ENCODE peak calls at places on chromosomes 7 and 10, in nine cellular contexts. W is NCI-H1092 treated with DMSO at 0.1 percent for 48 hours, M is globus pallidus, V is activated T-cell treated with anti-CD3 and anti-CD28 coated beads for 4 hours, D is A549, N is Calu3, Q is left kidney, T is lung microvascular endothelial cell, B is astrocyte. Y is an unnamed sample.

GRCh38 chr10:13915710-13916109 is 328.9 kb downstream of the PRPF18 start:
- DNase-seq in D (no peak), N (peak; percentile 21), Q (no peak), W (no peak), B (no peak), M (peak; percentile 97), T (no peak), V (no peak), Y (no peak)

GRCh38 chr7:87091487-87092066 is 32.1 kb upstream of the ELAPOR2 start:
- DNase-seq in V (no peak), D (no peak), W (no peak), Q (no peak), T (no peak), M (no peak), N (no peak), B (no peak), Y (no peak)

GRCh38 chr10:35898722-35899485 is 256.8 kb upstream of the FZD8 start:
- DNase-seq in W (peak; percentile 31), B (no peak), M (no peak), V (no peak), T (no peak), N (no peak), D (no peak), Q (peak; percentile 40), Y (no peak)

GRCh38 chr7:111164442-111164841 is 73.5 kb downstream of the LRRN3 start:
- DNase-seq in T (no peak), B (no peak), D (no peak), Q (no peak), W (no peak), N (no peak), V (no peak), M (no peak), Y (no peak)

GRCh38 chr10:92816106-92816505 is 32.2 kb upstream of the EXOC6 start:
- DNase-seq in D (no peak), N (no peak), M (no peak), W (no peak), Q (peak; percentile 19), B (peak; percentile 64), T (peak; percentile 99), V (no peak), Y (no peak)

GRCh38 chr7:133207687-133208086 is 45.2 kb upstream of the EXOC4 start:
- DNase-seq in V (no peak), N (no peak), W (no peak), Q (no peak), M (no peak), T (peak; percentile 3), B (no peak), D (peak; percentile 40), Y (peak; percentile 52)

GRCh38 chr10:113947138-113948011 is 92.9 kb downstream of the NHLRC2 start:
- DNase-seq in M (no peak), T (no peak), V (no peak), W (no peak), B (peak; percentile 30), Q (peak; percentile 71), D (peak; percentile 23), N (peak; percentile 37), Y (no peak)

GRCh38 chr7:49822862-49823261 is 49.4 kb downstream of the VWC2 start:
- DNase-seq in V (no peak), T (no peak), D (no peak), Q (peak; percentile 58), B (no peak), N (no peak), W (no peak), M (no peak), Y (no peak)

GRCh38 chr10:11331706-11332105 is 279.7 kb downstream of the USP6NL start:
- DNase-seq in V (no peak), N (no peak), W (no peak), D (no peak), T (no peak), M (no peak), Q (no peak), B (peak; percentile 3), Y (no peak)

GRCh38 chr10:13909911-13910617 is 323.3 kb downstream of the PRPF18 start:
- DNase-seq in T (no peak), N (no peak), M (no peak), W (no peak), V (no peak), D (no peak), B (no peak), Q (no peak), Y (no peak)

Y was measured in ACHN.